ENCODE peak calls at places on chromosomes 5 and 9, in ten cellular contexts. E is iPS DF 6.9; F is stimulated activated CD4-positive, alpha-beta T cell treated with anti-CD3 and anti-CD28 coated beads, Interleukin-4, amount 100 ng/mL, for 4 hours; M is ELR; Z is NCI-H510A treated with DMSO at 0.1 percent for 48 hours; H is activated T-cell treated with anti-CD3 and anti-CD28 coated beads for 1 hour; W is fibroblast of the aortic adventitia; B is activated naive CD4-positive, alpha-beta T cell; I is A549; Q is activated CD4-positive, alpha-beta T cell treated with anti-CD3 and anti-CD28 coated beads, Interleukin-2, amount 50 U/mL, for 1 hour. C is an unnamed sample.

GRCh38 chr9:87857948-87858335 is 24.7 kb upstream of the SPATA31E1 start:
- DNase-seq in Z (no peak), I (no peak), B (no peak), H (no peak), M (no peak), E (no peak), F (no peak), W (no peak), Q (no peak), C (no peak)

GRCh38 chr9:29006603-29007002 is 1433.3 kb upstream of the C9orf72 start:
- DNase-seq in E (no peak), F (no peak), I (no peak), Z (peak; percentile 51), M (peak; percentile 7), B (no peak), W (no peak), Q (no peak), H (no peak), C (no peak)

GRCh38 chr5:30401479-30402058 is 791.9 kb upstream of the CDH6 start:
- DNase-seq in W (peak; percentile 57), M (peak; percentile 0), B (no peak), Z (peak; percentile 39), Q (no peak), F (no peak), I (no peak), H (no peak), E (no peak), C (no peak)

GRCh38 chr5:9898319-9898718 is 268.2 kb upstream of the TAS2R1 start:
- DNase-seq in B (no peak), H (no peak), M (peak; percentile 60), W (peak; percentile 55), Q (no peak), Z (peak; percentile 5), F (no peak), I (peak; percentile 8), E (peak; percentile 43), C (no peak)

GRCh38 chr9:130213898-130214761 is 41.9 kb downstream of the NCS1 start:
- DNase-seq in Q (no peak), Z (peak; percentile 86), M (no peak), E (peak; percentile 52), H (no peak), W (no peak), I (no peak), F (no peak), B (no peak), C (no peak)

GRCh38 chr9:105681724-105682123 is 12.6 kb upstream of the TMEM38B start:
- DNase-seq in Q (no peak), M (peak; percentile 90), B (no peak), Z (no peak), I (peak; percentile 16), E (no peak), W (peak; percentile 57), F (no peak), H (no peak), C (no peak)

GRCh38 chr5:98436672-98437071 is 336.8 kb upstream of the RGMB start:
- DNase-seq in F (no peak), B (no peak), H (no peak), Q (no peak), M (no peak), I (no peak), E (no peak), Z (no peak), W (no peak), C (no peak)

GRCh38 chr9:12853021-12853420 is 78.2 kb downstream of the LURAP1L start:
- DNase-seq in Z (no peak), F (no peak), E (no peak), H (no peak), Q (no peak), B (no peak), M (peak; percentile 33), W (no peak), I (no peak), C (no peak)

GRCh38 chr5:147965712-147966111 is 59.4 kb upstream of the C5orf46 start:
- DNase-seq in E (no peak), F (no peak), H (no peak), M (no peak), B (no peak), W (no peak), Z (no peak), Q (no peak), I (no peak), C (no peak)

GRCh38 chr9:22240619-22241018 is 206.0 kb upstream of the DMRTA1 start:
- DNase-seq in I (no peak), W (peak; percentile 61), Z (no peak), M (peak; percentile 78), B (no peak), H (no peak), F (no peak), E (no peak), Q (no peak), C (no peak)

GRCh38 chr9:126372716-126373115 is 46.1 kb downstream of the MVB12B start:
- DNase-seq in M (peak; percentile 23), F (no peak), I (no peak), B (no peak), W (no peak), Z (no peak), Q (no peak), H (no peak), E (no peak), C (no peak)

GRCh38 chr9:68751556-68751955 is 46.5 kb downstream of the PIP5K1B start:
- DNase-seq in F (no peak), B (no peak), M (no peak), Q (no peak), W (peak; percentile 7), H (no peak), I (no peak), E (no peak), Z (no peak), C (no peak)

GRCh38 chr5:37668524-37669047 is 171.3 kb downstream of the GDNF start:
- DNase-seq in E (no peak), Q (no peak), B (no peak), I (peak; percentile 64), Z (peak; percentile 94), F (no peak), W (peak; percentile 95), H (no peak), M (peak; percentile 99), C (peak; percentile 60)

GRCh38 chr5:142527234-142527633 is 158.7 kb downstream of the FGF1 start:
- DNase-seq in W (no peak), Z (no peak), H (no peak), Q (no peak), B (no peak), E (no peak), I (no peak), M (peak; percentile 38), F (no peak), C (no peak)

GRCh38 chr9:75803130-75803529 is 87.3 kb upstream of the PCSK5 start:
- DNase-seq in M (peak; percentile 3), E (no peak), F (no peak), Z (no peak), H (no peak), Q (no peak), B (no peak), W (peak; percentile 22), I (no peak), C (no peak)

C was measured in breast epithelium.